ENCODE peak calls at places on chromosomes 1 and 21, in seven cellular contexts. W is body of pancreas, S is IMR-90, R is K562, M is gastrocnemius medialis, L is GM12878, O is PC-9. Q is an unnamed sample.
A peak's percentile ranks its signal among the peaks of the same experiment; 100 is the strongest.

GRCh38 chr1:89906088-89906487 is 85.3 kb downstream of the LRRC8D start:
- DNase-seq in W (no peak), S (no peak), R (no peak), M (no peak), L (no peak), O (no peak), Q (no peak)

GRCh38 chr1:161511018-161511755 is 5.9 kb downstream of the FCGR2A start:
- DNase-seq in W (no peak), S (no peak), R (no peak), M (no peak), L (no peak), O (no peak), Q (no peak)

GRCh38 chr1:47511825-47512224 is 74.0 kb downstream of the FOXD2 start:
- DNase-seq in W (no peak), S (no peak), R (no peak), M (no peak), L (no peak), O (no peak), Q (no peak)

GRCh38 chr1:230359992-230360391 is 66.1 kb downstream of the PGBD5 start:
- DNase-seq in W (no peak), S (peak; percentile 80), R (no peak), M (no peak), L (no peak), O (peak; percentile 77), Q (no peak)

GRCh38 chr1:157302199-157302497 is 164.0 kb upstream of the ETV3 start:
- DNase-seq in W (no peak), S (no peak), R (no peak), M (no peak), L (no peak), O (no peak), Q (no peak)

GRCh38 chr1:93700532-93701469 is 19.2 kb upstream of the BCAR3 start:
- DNase-seq in W (no peak), S (no peak), R (no peak), M (no peak), L (no peak), O (no peak), Q (no peak)

GRCh38 chr1:61056674-61057439 is 25.5 kb upstream of the NFIA start:
- DNase-seq in W (peak; percentile 91), S (peak; percentile 38), R (peak; percentile 59), M (peak; percentile 62), L (no peak), O (peak; percentile 45), Q (no peak)

GRCh38 chr21:42120904-42121535 is 49.9 kb downstream of the UMODL1 start:
- DNase-seq in W (no peak), S (no peak), R (no peak), M (no peak), L (no peak), O (no peak), Q (no peak)

GRCh38 chr21:32413697-32414578 is 1.4 kb downstream of the EVA1C start:
- DNase-seq in W (peak; percentile 25), S (no peak), R (no peak), M (no peak), L (no peak), O (no peak), Q (no peak)

GRCh38 chr1:83905315-83905907 is 93.5 kb downstream of the TTLL7 start:
- DNase-seq in W (no peak), S (peak; percentile 22), R (peak; percentile 28), M (no peak), L (no peak), O (no peak), Q (no peak)

GRCh38 chr1:44635439-44635838 is 38.8 kb downstream of the TMEM53 start:
- DNase-seq in W (no peak), S (no peak), R (no peak), M (no peak), L (no peak), O (no peak), Q (no peak)
- H3K36me3 ChIP-seq in W (peaks cover 20% of the 10 kb centered on the region), S (peaks cover 59% of the 10 kb centered on the region), R (peaks cover 73% of the 10 kb centered on the region), M (peaks cover 57% of the 10 kb centered on the region), L (peaks cover 13% of the 10 kb centered on the region), O (peaks cover 25% of the 10 kb centered on the region), Q (peaks cover 57% of the 10 kb centered on the region)

GRCh38 chr1:101769520-101769919 is 227.2 kb downstream of the OLFM3 start:
- DNase-seq in W (peak; percentile 4), S (peak; percentile 0), R (no peak), M (no peak), L (no peak), O (no peak), Q (no peak)
- TF ChIP-seq CTCF in W (peak; percentile 16), S (no peak), R (no peak), M (no peak), L (peak; percentile 50), O (peak; percentile 79), Q (no peak)

GRCh38 chr21:17139696-17140095 is 373.1 kb upstream of the CXADR start:
- DNase-seq in W (no peak), S (no peak), R (no peak), M (no peak), L (no peak), O (no peak), Q (no peak)
- H3K36me3 ChIP-seq in W (no peaks in the 10 kb centered on the region), S (no peaks in the 10 kb centered on the region), R (no peaks in the 10 kb centered on the region), M (no peaks in the 10 kb centered on the region), L (no peaks in the 10 kb centered on the region), O (no peaks in the 10 kb centered on the region), Q (no peaks in the 10 kb centered on the region)

GRCh38 chr1:24154215-24154614 is 11.3 kb upstream of the IL22RA1 start:
- DNase-seq in W (no peak), S (no peak), R (no peak), M (no peak), L (no peak), O (no peak), Q (no peak)

GRCh38 chr1:24159366-24159765 is 16.4 kb upstream of the IL22RA1 start:
- DNase-seq in W (no peak), S (no peak), R (no peak), M (no peak), L (no peak), O (no peak), Q (no peak)

GRCh38 chr1:24155011-24155782 is 12.3 kb upstream of the IL22RA1 start:
- DNase-seq in W (peak; percentile 92), S (no peak), R (peak; percentile 56), M (no peak), L (peak; percentile 25), O (no peak), Q (no peak)

GRCh38 chr1:24157921-24158481 is 15.1 kb upstream of the IL22RA1 start:
- DNase-seq in W (no peak), S (no peak), R (no peak), M (no peak), L (no peak), O (no peak), Q (no peak)

DNA sequence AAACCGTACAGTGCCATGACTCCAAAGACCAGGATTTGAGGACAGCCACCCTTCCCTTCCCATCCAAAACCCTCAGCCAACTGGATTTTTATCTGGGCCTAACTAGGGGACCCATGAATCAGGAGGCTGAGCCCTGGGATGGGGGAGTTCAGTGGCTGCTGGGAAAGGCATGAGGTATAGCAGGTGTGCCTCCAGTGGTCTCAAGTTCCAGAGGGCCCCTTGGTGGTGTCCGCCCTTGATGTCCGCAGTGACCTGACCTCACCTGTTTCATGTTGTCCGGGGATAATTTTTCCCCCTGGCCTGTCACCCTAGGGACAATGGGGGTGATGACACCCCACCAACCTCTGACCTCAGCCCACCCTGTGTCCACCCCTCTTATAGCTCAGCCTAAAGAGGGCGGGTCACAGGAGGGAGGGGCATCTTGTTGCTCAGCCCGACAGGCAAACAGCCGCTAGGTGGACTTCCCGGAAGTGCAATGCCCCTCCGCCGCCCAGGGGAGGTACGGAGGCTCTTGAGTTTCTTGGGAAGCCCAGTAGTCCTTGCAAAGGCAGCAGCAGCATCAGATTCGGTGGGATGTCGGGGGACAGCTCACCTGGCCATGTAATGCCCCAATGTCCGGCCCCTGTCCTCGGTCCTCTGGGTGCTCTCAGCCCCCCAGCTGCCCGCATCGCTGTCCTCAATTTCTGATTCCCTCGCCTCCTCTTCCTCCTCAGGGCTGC is 13.8 kb upstream of the IL22RA1 start:
- DNase-seq in W (no peak), S (no peak), R (no peak), M (no peak), L (no peak), O (no peak), Q (no peak)
- TF ChIP-seq CTCF in W (no peak), S (no peak), R (no peak), M (no peak), L (no peak), O (no peak), Q (no peak)

DNA sequence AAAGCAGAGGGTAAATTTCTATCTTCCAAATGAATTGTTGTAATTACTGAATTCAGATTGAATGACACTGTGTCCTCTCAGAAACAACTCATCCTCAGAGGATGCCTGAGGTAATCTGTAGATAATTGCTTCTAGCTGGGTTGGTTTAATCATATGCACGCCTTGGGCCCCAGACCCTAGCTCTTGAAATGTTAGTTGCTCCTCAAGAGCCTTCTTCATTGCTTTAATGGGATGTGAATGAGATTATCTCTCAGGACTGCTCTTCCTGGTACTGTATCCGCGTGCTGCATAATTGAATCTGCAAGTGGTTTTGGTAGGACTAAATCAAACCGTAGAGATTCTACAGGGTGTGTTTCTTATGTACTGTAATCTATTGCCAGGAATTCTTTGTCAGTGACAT is 569.3 kb upstream of the NEGR1 start:
- DNase-seq in W (no peak), S (no peak), R (no peak), M (no peak), L (no peak), O (no peak), Q (no peak)
- H3K36me3 ChIP-seq in W (no peaks in the 10 kb centered on the region), S (no peaks in the 10 kb centered on the region), R (no peaks in the 10 kb centered on the region), M (no peaks in the 10 kb centered on the region), L (no peaks in the 10 kb centered on the region), O (no peaks in the 10 kb centered on the region), Q (no peaks in the 10 kb centered on the region)

GRCh38 chr1:116504308-116505156 is 66.3 kb downstream of the CD58 start:
- DNase-seq in W (peak; percentile 37), S (peak; percentile 62), R (peak; percentile 90), M (peak; percentile 67), L (peak; percentile 91), O (peak; percentile 92), Q (peak; percentile 80)
- TF ChIP-seq CTCF in W (no peak), S (no peak), R (no peak), M (no peak), L (no peak), O (no peak), Q (no peak)

GRCh38 chr1:182850319-182850718 is 11.2 kb downstream of the DHX9 start:
- DNase-seq in W (no peak), S (no peak), R (no peak), M (no peak), L (no peak), O (no peak), Q (no peak)

GRCh38 chr1:182848736-182849135 is 9.6 kb downstream of the DHX9 start:
- DNase-seq in W (no peak), S (no peak), R (no peak), M (no peak), L (no peak), O (no peak), Q (no peak)

GRCh38 chr1:182845894-182846293 is 6.7 kb downstream of the DHX9 start:
- DNase-seq in W (no peak), S (no peak), R (no peak), M (no peak), L (no peak), O (no peak), Q (no peak)

GRCh38 chr1:182845379-182845778 is 6.2 kb downstream of the DHX9 start:
- DNase-seq in W (no peak), S (no peak), R (no peak), M (no peak), L (no peak), O (no peak), Q (no peak)

GRCh38 chr1:182847105-182847504 is 8.0 kb downstream of the DHX9 start:
- DNase-seq in W (no peak), S (no peak), R (no peak), M (no peak), L (no peak), O (no peak), Q (no peak)
- H3K36me3 ChIP-seq in W (peaks cover 10% of the 10 kb centered on the region), S (peaks cover 43% of the 10 kb centered on the region), R (peaks cover 99% of the 10 kb centered on the region), M (peaks cover 80% of the 10 kb centered on the region), L (peaks cover 45% of the 10 kb centered on the region), O (peaks cover 77% of the 10 kb centered on the region), Q (peaks cover 64% of the 10 kb centered on the region)